ENCODE peak calls at places on chromosomes 16 and 17, in five cellular contexts. U is PC-3, I is neural progenitor cell, O is GM23338, P is SK-N-SH. K is an unnamed sample.
A peak's percentile ranks its signal among the peaks of the same experiment; 100 is the strongest.

GRCh38 chr16:28873543-28874201 is 4.6 kb upstream of the ATP2A1 start:
- DNase-seq in U (peak; percentile 28), I (peak; percentile 46), O (peak; percentile 78), P (peak; percentile 84), K (no peak)

GRCh38 chr17:77821114-77821513 is 137.4 kb upstream of the TNRC6C start:
- DNase-seq in U (no peak), I (no peak), O (peak; percentile 58), P (peak; percentile 61), K (no peak)

GRCh38 chr16:67886387-67886786 is 1.7 kb downstream of the NRN1L start:
- DNase-seq in U (no peak), I (no peak), O (peak; percentile 51), P (no peak), K (no peak)

GRCh38 chr16:85556456-85557082 is 56.6 kb upstream of the GSE1 start:
- DNase-seq in U (peak; percentile 29), I (peak; percentile 71), O (peak; percentile 80), P (peak; percentile 77), K (no peak)

GRCh38 chr16:56625943-56626654 is 518 bp downstream of the MT1E start:
- DNase-seq in U (no peak), I (no peak), O (no peak), P (no peak), K (no peak)

GRCh38 chr17:39663688-39664580 is 1.2 kb upstream of the TCAP start:
- DNase-seq in U (no peak), I (peak; percentile 56), O (peak; percentile 85), P (no peak), K (peak; percentile 74)

GRCh38 chr17:348012-348411 is 4.6 kb downstream of the RPH3AL start:
- DNase-seq in U (no peak), I (no peak), O (no peak), P (no peak), K (no peak)

GRCh38 chr17:82941021-82942001 is 101.5 kb upstream of the ZNF750 start:
- DNase-seq in U (no peak), I (no peak), O (no peak), P (no peak), K (no peak)

GRCh38 chr17:78411241-78411855 is 32.9 kb downstream of the PGS1 start:
- DNase-seq in U (no peak), I (no peak), O (no peak), P (no peak), K (no peak)

GRCh38 chr16:85554114-85554790 is 58.9 kb upstream of the GSE1 start:
- DNase-seq in U (peak; percentile 74), I (peak; percentile 71), O (peak; percentile 61), P (peak; percentile 82), K (peak; percentile 76)

GRCh38 chr17:27282054-27282501 is 11.8 kb upstream of the WSB1 start:
- DNase-seq in U (no peak), I (no peak), O (no peak), P (no peak), K (peak; percentile 70)

GRCh38 chr17:5580367-5580766 is 3.9 kb downstream of the NLRP1 start:
- DNase-seq in U (peak; percentile 7), I (no peak), O (no peak), P (no peak), K (no peak)

GRCh38 chr17:36183811-36184765 is 7.7 kb upstream of the TBC1D3B start:
- DNase-seq in U (no peak), I (no peak), O (no peak), P (peak; percentile 39), K (no peak)

GRCh38 chr17:39174907-39175694 is 9.1 kb upstream of the ARL5C start:
- DNase-seq in U (peak; percentile 43), I (peak; percentile 93), O (peak; percentile 97), P (peak; percentile 93), K (no peak)

GRCh38 chr17:78409191-78409621 is 30.8 kb downstream of the PGS1 start:
- DNase-seq in U (peak; percentile 45), I (no peak), O (no peak), P (no peak), K (no peak)

GRCh38 chr16:19430345-19430744 is 12.7 kb downstream of the TMC5 start:
- DNase-seq in U (no peak), I (no peak), O (no peak), P (no peak), K (no peak)

GRCh38 chr17:71959129-71959528 is 161.7 kb upstream of the SOX9 start:
- DNase-seq in U (peak; percentile 74), I (peak; percentile 16), O (peak; percentile 17), P (peak; percentile 40), K (no peak)

GRCh38 chr17:56136316-56136715 is 17.0 kb upstream of the ANKFN1 start:
- DNase-seq in U (no peak), I (no peak), O (no peak), P (no peak), K (no peak)

GRCh38 chr17:78723001-78723796 is 58.9 kb downstream of the CYTH1 start:
- DNase-seq in U (no peak), I (peak; percentile 86), O (peak; percentile 83), P (peak; percentile 93), K (no peak)

GRCh38 chr16:69111216-69111615 is 5.8 kb downstream of the HAS3 start:
- DNase-seq in U (no peak), I (no peak), O (no peak), P (no peak), K (no peak)

GRCh38 chr17:31431795-31432658 is 40.6 kb downstream of the RAB11FIP4 start:
- DNase-seq in U (no peak), I (peak; percentile 89), O (no peak), P (no peak), K (peak; percentile 78)

GRCh38 chr17:2749058-2749783 is at the start of gene CCDC92B:
- DNase-seq in U (no peak), I (no peak), O (peak; percentile 49), P (peak; percentile 98), K (no peak)

GRCh38 chr17:7184091-7184488 is 4.9 kb upstream of the ASGR1 start:
- DNase-seq in U (no peak), I (no peak), O (no peak), P (no peak), K (no peak)

GRCh38 chr17:81400154-81400938 is 5.1 kb downstream of the BAHCC1 start:
- DNase-seq in U (peak; percentile 58), I (peak; percentile 95), O (peak; percentile 77), P (no peak), K (no peak)

GRCh38 chr16:85755929-85756768 is 5.3 kb upstream of the C16orf74 start:
- DNase-seq in U (no peak), I (no peak), O (no peak), P (no peak), K (no peak)

GRCh38 chr17:51487947-51488346 is 227.6 kb downstream of the UTP18 start:
- DNase-seq in U (peak; percentile 56), I (peak; percentile 59), O (peak; percentile 82), P (peak; percentile 33), K (no peak)

GRCh38 chr17:79779088-79779529 is 1.2 kb downstream of the CBX2 start:
- DNase-seq in U (no peak), I (peak; percentile 36), O (no peak), P (peak; percentile 73), K (no peak)

GRCh38 chr16:69890891-69891282 is 60.2 kb upstream of the CLEC18A start:
- DNase-seq in U (no peak), I (no peak), O (peak; percentile 11), P (no peak), K (no peak)

GRCh38 chr16:1950047-1950446 is 4.4 kb downstream of the RPL3L start:
- DNase-seq in U (no peak), I (no peak), O (no peak), P (no peak), K (peak; percentile 35)

GRCh38 chr16:51327001-51327400 is 175.9 kb upstream of the SALL1 start:
- DNase-seq in U (no peak), I (no peak), O (no peak), P (no peak), K (no peak)

GRCh38 chr16:11992594-11993524 is 16.3 kb downstream of the SNX29 start:
- DNase-seq in U (no peak), I (no peak), O (no peak), P (no peak), K (no peak)

GRCh38 chr17:69853533-69854262 is 221.3 kb upstream of the KCNJ16 start:
- DNase-seq in U (no peak), I (no peak), O (no peak), P (no peak), K (no peak)

GRCh38 chr17:19573075-19573474 is 39.4 kb downstream of the SLC47A1 start:
- DNase-seq in U (no peak), I (no peak), O (no peak), P (no peak), K (no peak)

DNA sequence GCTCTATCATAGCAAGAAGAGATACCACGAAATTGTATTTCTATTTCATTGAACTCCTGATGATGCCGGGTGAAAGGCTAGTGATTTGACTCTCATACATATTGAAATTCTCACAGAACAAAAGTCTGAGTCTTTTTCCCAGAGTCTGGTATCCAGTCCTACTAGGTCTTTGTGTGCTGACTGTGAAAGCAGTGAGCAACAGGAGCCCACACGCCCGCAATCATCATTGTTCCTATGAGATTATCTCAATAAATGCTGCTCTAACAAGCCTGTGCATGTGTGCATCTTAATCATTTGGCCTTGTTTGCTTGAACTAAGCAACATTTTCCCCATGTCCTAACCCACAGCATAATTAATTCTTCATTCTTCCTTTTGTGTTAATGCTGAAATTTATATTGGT is 1466.0 kb downstream of the CDH11 start:
- DNase-seq in U (no peak), I (peak; percentile 64), O (peak; percentile 3), P (no peak), K (no peak)
- H2AFZ ChIP-seq in U (no peak overlapping the region), I (peak overlapping the region; percentile 70), O (no peak overlapping the region), P (no peak overlapping the region), K (no peak overlapping the region)

GRCh38 chr17:45895304-45895968 is 1.1 kb downstream of the MAPT start:
- DNase-seq in U (peak; percentile 31), I (peak; percentile 73), O (peak; percentile 51), P (peak; percentile 91), K (no peak)
- TF ChIP-seq CTCF in U (peak; percentile 37), I (peak; percentile 41), O (no peak), P (no peak), K (no peak)

GRCh38 chr16:10879681-10880589 is 2.9 kb downstream of the CIITA start:
- DNase-seq in U (no peak), I (no peak), O (no peak), P (no peak), K (no peak)
- H3F3A ChIP-seq in U (no peaks in the 10 kb centered on the region), I (no peaks in the 10 kb centered on the region), O (no peaks in the 10 kb centered on the region), P (no peaks in the 10 kb centered on the region), K (no peaks in the 10 kb centered on the region)

GRCh38 chr17:46822388-46822921 is 4.0 kb upstream of the WNT3 start:
- DNase-seq in U (peak; percentile 55), I (no peak), O (peak; percentile 79), P (no peak), K (no peak)
- H2AFZ ChIP-seq in U (peak overlapping the region; percentile 68), I (no peak overlapping the region), O (no peak overlapping the region), P (no peak overlapping the region), K (no peak overlapping the region)